ENCODE peak calls at places on chromosomes 12 and 14, in five cellular contexts. H, C, A, L and W are unnamed samples.

GRCh38 chr14:47790477-47790876 is 115.1 kb upstream of the MDGA2 start:
- DNase-seq in C (no peak), L (no peak), H (no peak), A (no peak), W (no peak)

GRCh38 chr12:19129121-19129485 is 430 bp upstream of the PLEKHA5 start:
- DNase-seq in H (no peak), C (no peak), A (peak; percentile 25), L (no peak), W (no peak)

GRCh38 chr14:23078692-23079116 is 16.2 kb downstream of the ACIN1 start:
- DNase-seq in C (no peak), A (peak; percentile 83), L (no peak), H (no peak), W (peak; percentile 87)

GRCh38 chr14:88470542-88471440 is 84.0 kb downstream of the PTPN21 start:
- DNase-seq in A (no peak), H (no peak), C (no peak), L (no peak), W (no peak)

GRCh38 chr14:21846227-21846885 is 172.7 kb upstream of the OR4E1 start:
- DNase-seq in L (peak; percentile 62), C (peak; percentile 47), H (peak; percentile 82), A (peak; percentile 39), W (no peak)

GRCh38 chr14:63993992-63994391 is 141.2 kb downstream of the SYNE2 start:
- DNase-seq in L (no peak), H (no peak), C (no peak), A (peak; percentile 13), W (no peak)

GRCh38 chr12:69880566-69880965 is 55.5 kb downstream of the MYRFL start:
- DNase-seq in L (no peak), C (no peak), H (no peak), A (peak; percentile 16), W (no peak)

GRCh38 chr14:89058707-89059106 is 234.3 kb downstream of the TTC8 start:
- DNase-seq in A (no peak), H (no peak), C (no peak), L (no peak), W (no peak)

GRCh38 chr14:61677469-61677868 is 17.8 kb upstream of the HIF1A start:
- DNase-seq in A (no peak), L (no peak), C (no peak), H (no peak), W (no peak)

GRCh38 chr12:8823565-8824300 is 1.3 kb downstream of the A2ML1 start:
- DNase-seq in C (no peak), L (no peak), A (peak; percentile 33), H (no peak), W (peak; percentile 33)

GRCh38 chr14:100170880-100171279 is 11.4 kb upstream of the DEGS2 start:
- DNase-seq in C (peak; percentile 14), H (no peak), L (no peak), A (no peak), W (no peak)

GRCh38 chr12:123933214-123933613 is 39.4 kb downstream of the CCDC92 start:
- DNase-seq in H (no peak), A (no peak), L (no peak), C (no peak), W (no peak)

GRCh38 chr12:53295891-53296219 is 513 bp downstream of the PFDN5 start:
- DNase-seq in L (no peak), C (no peak), H (no peak), A (no peak), W (no peak)

GRCh38 chr14:27236601-27237000 is 638.8 kb upstream of the NOVA1 start:
- DNase-seq in C (no peak), A (no peak), L (no peak), H (no peak), W (no peak)

GRCh38 chr12:104677441-104678089 is 220.8 kb downstream of the CHST11 start:
- DNase-seq in L (no peak), C (no peak), H (no peak), A (no peak), W (no peak)

GRCh38 chr12:63919758-63920157 is 75.3 kb downstream of the SRGAP1 start:
- DNase-seq in C (no peak), H (no peak), A (no peak), L (no peak), W (no peak)

GRCh38 chr12:125143491-125143890 is 78.3 kb downstream of the AACS start:
- DNase-seq in A (no peak), C (no peak), L (peak; percentile 82), H (no peak), W (no peak)

GRCh38 chr14:100554082-100554677 is 33.0 kb downstream of the BEGAIN start:
- DNase-seq in L (peak; percentile 77), H (no peak), C (no peak), A (peak; percentile 51), W (peak; percentile 59)

GRCh38 chr14:64800000-64800399 is 79.7 kb downstream of the SPTB start:
- DNase-seq in L (no peak), A (peak; percentile 62), C (no peak), H (no peak), W (no peak)

GRCh38 chr12:56129210-56129691 is 1.2 kb downstream of the ESYT1 start:
- DNase-seq in L (peak; percentile 86), C (peak; percentile 86), A (peak; percentile 47), H (peak; percentile 96), W (peak; percentile 76)

GRCh38 chr12:16766736-16767135 is 160.8 kb upstream of the LMO3 start:
- DNase-seq in L (no peak), A (no peak), H (no peak), C (no peak), W (no peak)

GRCh38 chr12:49008943-49009342 is 9.6 kb downstream of the PRKAG1 start:
- DNase-seq in A (no peak), L (no peak), C (no peak), H (no peak), W (no peak)

GRCh38 chr14:100539319-100539645 is 47.9 kb downstream of the BEGAIN start:
- DNase-seq in L (no peak), C (peak; percentile 69), A (no peak), H (no peak), W (peak; percentile 15)

GRCh38 chr12:96906849-96907664 is at the start of gene NEDD1:
- DNase-seq in A (peak; percentile 84), L (peak; percentile 93), H (peak; percentile 97), C (peak; percentile 91), W (peak; percentile 86)

DNA sequence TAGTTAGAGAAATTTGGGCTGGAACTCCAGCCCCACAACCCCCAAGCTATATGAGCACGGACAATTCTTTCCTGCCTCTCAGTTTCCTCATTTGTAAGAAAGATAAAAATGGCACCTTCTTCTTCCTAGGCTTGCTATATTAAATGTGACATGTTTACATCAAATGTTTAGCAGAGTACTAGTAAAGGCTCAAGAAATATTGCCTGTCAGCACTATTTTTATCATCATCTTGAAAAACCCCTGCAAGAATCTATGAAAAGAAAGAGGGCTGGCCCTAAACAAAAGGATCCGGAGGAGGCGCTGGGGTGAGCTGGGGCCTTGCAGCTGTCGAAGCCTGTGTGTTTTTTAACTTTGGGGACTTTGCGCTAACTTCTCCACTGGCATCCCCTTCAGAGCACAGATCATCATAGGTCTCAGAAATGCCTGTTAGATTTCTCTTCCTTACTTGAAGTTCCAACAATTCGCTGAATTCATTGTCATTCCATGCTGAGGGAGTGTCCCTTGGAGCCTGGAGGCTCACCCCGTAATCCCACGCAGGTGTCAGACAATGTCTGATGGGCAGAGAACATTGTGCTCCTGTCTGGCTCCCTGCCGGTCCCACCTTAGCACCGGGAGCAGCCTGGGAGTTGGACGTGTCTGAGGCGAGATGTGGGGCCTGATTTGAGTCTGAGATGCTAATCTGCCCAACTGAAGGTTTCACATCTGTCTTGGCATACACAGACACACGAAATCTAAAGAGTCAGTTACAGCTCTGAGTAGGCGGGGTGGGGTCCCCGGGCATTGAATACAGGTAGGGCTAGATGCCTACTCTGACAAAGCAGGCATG is 206.8 kb downstream of the NUAK1 start:
- DNase-seq in L (no peak), A (no peak), C (no peak), H (no peak), W (no peak)
- H3K27ac ChIP-seq in L (no peak overlapping the region), A (no peak overlapping the region), C (no peak overlapping the region), H (no peak overlapping the region), W (peak overlapping the region; percentile 34)

DNA sequence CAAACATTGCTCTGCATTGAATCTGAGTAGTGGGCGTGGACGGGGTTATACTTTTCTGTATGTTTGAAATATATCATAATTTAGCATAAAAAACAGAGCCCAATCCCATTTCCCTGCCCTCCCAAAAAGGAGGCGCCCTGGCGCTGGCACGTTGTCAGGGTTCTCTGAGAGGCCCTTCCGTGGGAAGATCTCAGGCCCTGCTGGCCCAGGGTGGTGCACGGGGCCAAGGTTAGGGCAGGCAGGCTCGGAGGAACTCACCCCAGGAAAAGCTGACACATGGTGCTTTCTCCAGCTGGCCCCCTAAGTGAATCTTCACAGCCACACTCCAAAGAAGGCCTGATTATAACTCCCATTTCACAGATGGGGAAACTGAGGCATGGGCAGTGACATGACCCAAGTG is 17.2 kb downstream of the DIO3 start:
- DNase-seq in C (no peak), H (peak; percentile 74), L (no peak), A (no peak), W (no peak)
- TF ChIP-seq CTCF in C (no peak), H (no peak), L (no peak), A (no peak), W (no peak)

DNA sequence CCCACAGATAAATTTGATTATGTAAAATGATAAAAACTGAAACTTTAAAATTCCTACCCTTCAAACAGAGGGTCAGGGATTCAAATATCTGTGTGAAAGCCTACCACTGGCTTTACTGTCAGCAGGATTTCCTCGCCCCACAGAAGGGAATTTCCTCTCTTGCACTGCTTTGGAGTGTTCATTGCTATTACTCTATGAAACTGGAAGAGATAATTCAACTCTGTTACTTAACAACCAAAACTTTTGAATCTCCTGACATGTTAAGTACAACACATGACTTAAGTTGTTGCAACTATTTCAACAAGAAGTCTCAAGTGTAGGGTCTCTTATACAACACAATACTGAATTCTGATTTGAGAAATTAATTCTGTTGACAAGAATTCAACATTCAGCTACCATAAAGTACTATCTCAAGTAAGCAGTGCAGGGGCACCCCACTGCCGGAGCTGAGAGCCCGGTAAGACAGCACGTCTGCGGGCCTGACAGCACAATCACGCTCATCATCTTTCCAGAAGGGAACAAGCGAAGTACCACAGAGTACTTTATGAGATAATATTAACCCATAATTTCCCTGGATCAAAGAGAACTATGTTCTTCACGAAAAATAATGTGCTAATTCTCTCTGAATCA is 22.9 kb downstream of the DICER1 start:
- DNase-seq in H (no peak), A (no peak), L (no peak), C (no peak), W (no peak)
- H3K27ac ChIP-seq in H (peak overlapping the region; percentile 54), A (no peak overlapping the region), L (no peak overlapping the region), C (peak overlapping the region; percentile 44), W (no peak overlapping the region)

GRCh38 chr14:104770072-104770579 is 17.2 kb downstream of the SIVA1 start:
- DNase-seq in C (peak; percentile 69), L (no peak), H (no peak), A (no peak), W (no peak)

GRCh38 chr14:104771374-104771773 is 18.4 kb downstream of the SIVA1 start:
- DNase-seq in H (no peak), C (peak; percentile 55), L (no peak), A (no peak), W (no peak)

GRCh38 chr14:104771918-104772706 is 19.2 kb downstream of the SIVA1 start:
- DNase-seq in C (peak; percentile 72), A (no peak), L (no peak), H (no peak), W (no peak)

GRCh38 chr14:104769324-104770071 is 16.6 kb downstream of the SIVA1 start:
- DNase-seq in H (no peak), A (no peak), C (peak; percentile 73), L (no peak), W (no peak)

DNA sequence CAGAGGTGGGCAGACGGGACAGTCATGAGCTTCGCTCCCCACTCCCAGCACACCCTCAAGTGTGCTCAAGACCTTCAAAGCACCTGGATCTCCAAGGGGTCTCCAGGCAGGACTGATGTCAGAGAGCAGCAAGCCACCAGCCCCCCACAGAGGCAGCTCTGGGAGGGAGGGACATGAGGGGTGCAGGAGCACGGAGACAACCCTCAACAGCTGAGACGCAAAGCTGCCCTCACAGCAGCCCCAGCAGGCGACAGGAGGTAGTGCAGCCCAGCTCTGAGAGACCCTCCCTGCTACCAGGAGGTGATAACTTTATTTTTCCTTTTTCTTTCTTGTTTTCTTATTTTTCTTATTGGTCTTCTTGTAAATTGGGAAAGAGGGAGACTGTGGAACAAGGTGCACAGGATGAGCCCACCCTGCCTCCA is 17.9 kb downstream of the SIVA1 start:
- DNase-seq in A (peak; percentile 52), H (no peak), C (peak; percentile 50), L (no peak), W (no peak)
- TF ChIP-seq CTCF in A (peak; percentile 11), H (no peak), C (peak; percentile 15), L (peak; percentile 38), W (no peak)